ENCODE peak calls at places on chromosomes 11 and 22, in four cellular contexts. One of them, this sample, is unnamed.

GRCh38 chr11:75655619-75656018 is 13.2 kb downstream of the MAP6 start:
- DNase-seq in vagina: no peak
- DNase-seq in A549: no peak
- DNase-seq in adrenal gland: no peak
- DNase-seq in this sample: no peak

GRCh38 chr11:122246885-122247284 is 130.9 kb upstream of the BLID start:
- DNase-seq in adrenal gland: no peak
- DNase-seq in A549: no peak
- DNase-seq in vagina: no peak
- DNase-seq in this sample: no peak

GRCh38 chr11:132106336-132106982 is 736.0 kb downstream of the NTM start:
- DNase-seq in adrenal gland: no peak
- DNase-seq in vagina: no peak
- DNase-seq in A549: no peak
- DNase-seq in this sample: no peak

GRCh38 chr11:75246006-75246672 is 5.6 kb downstream of the TPBGL start:
- DNase-seq in A549: no peak
- DNase-seq in vagina: no peak
- DNase-seq in adrenal gland: no peak
- DNase-seq in this sample: no peak

GRCh38 chr11:62104816-62105610 is 18.8 kb upstream of the INCENP start:
- DNase-seq in vagina: no peak
- DNase-seq in adrenal gland: no peak
- DNase-seq in A549: no peak
- DNase-seq in this sample: no peak

GRCh38 chr11:280762-281485 is 2.7 kb downstream of the NLRP6 start:
- DNase-seq in A549: peak
- DNase-seq in vagina: no peak
- DNase-seq in adrenal gland: no peak
- DNase-seq in this sample: no peak

GRCh38 chr22:28989035-28989464 is 72.6 kb downstream of the C22orf31 start:
- DNase-seq in vagina: no peak
- DNase-seq in adrenal gland: no peak
- DNase-seq in A549: no peak
- DNase-seq in this sample: no peak

GRCh38 chr11:27390959-27391326 is 27.9 kb upstream of the CCDC34 start:
- DNase-seq in A549: no peak
- DNase-seq in vagina: no peak
- DNase-seq in adrenal gland: no peak
- DNase-seq in this sample: no peak

GRCh38 chr11:1207451-1208360 is 15.2 kb upstream of the MUC5B start:
- DNase-seq in A549: no peak
- DNase-seq in adrenal gland: peak
- DNase-seq in vagina: no peak
- DNase-seq in this sample: no peak

GRCh38 chr11:130400793-130401483 is 27.5 kb downstream of the ADAMTS8 start:
- DNase-seq in adrenal gland: no peak
- DNase-seq in A549: no peak
- DNase-seq in vagina: no peak
- DNase-seq in this sample: no peak

GRCh38 chr11:315051-315481 is 1.2 kb downstream of the IFITM1 start:
- DNase-seq in vagina: no peak
- DNase-seq in A549: no peak
- DNase-seq in adrenal gland: no peak
- DNase-seq in this sample: no peak

GRCh38 chr22:19631899-19632670 is 82.2 kb upstream of the SEPTIN5 start:
- DNase-seq in vagina: no peak
- DNase-seq in adrenal gland: no peak
- DNase-seq in A549: peak
- DNase-seq in this sample: no peak

GRCh38 chr11:11836676-11837231 is 5.0 kb upstream of the USP47 start:
- DNase-seq in vagina: no peak
- DNase-seq in A549: no peak
- DNase-seq in adrenal gland: no peak
- DNase-seq in this sample: no peak

GRCh38 chr11:27698872-27699241 is 1.4 kb downstream of the BDNF start:
- DNase-seq in adrenal gland: peak
- DNase-seq in vagina: no peak
- DNase-seq in A549: peak
- DNase-seq in this sample: peak

GRCh38 chr22:42277988-42278776 is 7.7 kb upstream of the TCF20 start:
- DNase-seq in vagina: no peak
- DNase-seq in adrenal gland: no peak
- DNase-seq in A549: no peak
- DNase-seq in this sample: no peak

GRCh38 chr11:31655483-31655882 is 145.9 kb downstream of the ELP4 start:
- DNase-seq in vagina: no peak
- DNase-seq in adrenal gland: no peak
- DNase-seq in A549: peak
- DNase-seq in this sample: no peak

GRCh38 chr11:128881221-128881620 is 9.9 kb upstream of the KCNJ5 start:
- DNase-seq in vagina: no peak
- DNase-seq in adrenal gland: no peak
- DNase-seq in A549: no peak
- DNase-seq in this sample: no peak

GRCh38 chr11:116454951-116455350 is 317.8 kb downstream of the BUD13 start:
- DNase-seq in A549: no peak
- DNase-seq in vagina: no peak
- DNase-seq in adrenal gland: no peak
- DNase-seq in this sample: no peak

GRCh38 chr11:10893713-10894112 is 35.9 kb upstream of the ZBED5 start:
- DNase-seq in vagina: no peak
- DNase-seq in adrenal gland: no peak
- DNase-seq in A549: peak
- DNase-seq in this sample: no peak

GRCh38 chr11:8354622-8355417 is 91.1 kb upstream of the LMO1 start:
- DNase-seq in A549: peak
- DNase-seq in adrenal gland: no peak
- DNase-seq in vagina: no peak
- DNase-seq in this sample: no peak

GRCh38 chr11:100902454-100903141 is 215.5 kb downstream of the ARHGAP42 start:
- DNase-seq in adrenal gland: no peak
- DNase-seq in vagina: no peak
- DNase-seq in A549: no peak
- DNase-seq in this sample: no peak

GRCh38 chr11:102276302-102277182 is 40.7 kb upstream of the BIRC3 start:
- DNase-seq in vagina: peak
- DNase-seq in A549: no peak
- DNase-seq in adrenal gland: no peak
- DNase-seq in this sample: no peak

GRCh38 chr11:117688255-117688797 is 108.7 kb downstream of the DSCAML1 start:
- DNase-seq in A549: no peak
- DNase-seq in adrenal gland: no peak
- DNase-seq in vagina: no peak
- DNase-seq in this sample: no peak

GRCh38 chr22:36409911-36410756 is 22.4 kb upstream of the MYH9 start:
- DNase-seq in A549: no peak
- DNase-seq in adrenal gland: peak
- DNase-seq in vagina: no peak
- DNase-seq in this sample: no peak

GRCh38 chr11:35735903-35736302 is 73.3 kb downstream of the TRIM44 start:
- DNase-seq in A549: no peak
- DNase-seq in adrenal gland: no peak
- DNase-seq in vagina: no peak
- DNase-seq in this sample: no peak

GRCh38 chr11:117871160-117871559 is 5.3 kb downstream of the FXYD6 start:
- DNase-seq in A549: no peak
- DNase-seq in adrenal gland: no peak
- DNase-seq in vagina: peak
- DNase-seq in this sample: no peak

GRCh38 chr11:73059915-73060314 is 82.2 kb downstream of the FCHSD2 start:
- DNase-seq in vagina: no peak
- DNase-seq in adrenal gland: no peak
- DNase-seq in A549: no peak
- DNase-seq in this sample: no peak

GRCh38 chr11:74057251-74058151 is 48.6 kb upstream of the UCP3 start:
- DNase-seq in adrenal gland: no peak
- DNase-seq in A549: no peak
- DNase-seq in vagina: no peak
- DNase-seq in this sample: peak

GRCh38 chr11:83990160-83990733 is 704.1 kb upstream of the CCDC90B start:
- DNase-seq in vagina: no peak
- DNase-seq in adrenal gland: no peak
- DNase-seq in A549: no peak
- DNase-seq in this sample: no peak

GRCh38 chr22:28948404-28948803 is 65.0 kb downstream of the ZNRF3 start:
- DNase-seq in adrenal gland: no peak
- DNase-seq in vagina: no peak
- DNase-seq in A549: no peak
- DNase-seq in this sample: no peak

GRCh38 chr11:100098560-100098959 is 588.5 kb upstream of the ARHGAP42 start:
- DNase-seq in A549: no peak
- DNase-seq in adrenal gland: no peak
- DNase-seq in vagina: no peak
- DNase-seq in this sample: no peak

GRCh38 chr11:99973993-99974392 is 713.1 kb upstream of the ARHGAP42 start:
- DNase-seq in adrenal gland: no peak
- DNase-seq in vagina: no peak
- DNase-seq in A549: peak
- DNase-seq in this sample: no peak

DNA sequence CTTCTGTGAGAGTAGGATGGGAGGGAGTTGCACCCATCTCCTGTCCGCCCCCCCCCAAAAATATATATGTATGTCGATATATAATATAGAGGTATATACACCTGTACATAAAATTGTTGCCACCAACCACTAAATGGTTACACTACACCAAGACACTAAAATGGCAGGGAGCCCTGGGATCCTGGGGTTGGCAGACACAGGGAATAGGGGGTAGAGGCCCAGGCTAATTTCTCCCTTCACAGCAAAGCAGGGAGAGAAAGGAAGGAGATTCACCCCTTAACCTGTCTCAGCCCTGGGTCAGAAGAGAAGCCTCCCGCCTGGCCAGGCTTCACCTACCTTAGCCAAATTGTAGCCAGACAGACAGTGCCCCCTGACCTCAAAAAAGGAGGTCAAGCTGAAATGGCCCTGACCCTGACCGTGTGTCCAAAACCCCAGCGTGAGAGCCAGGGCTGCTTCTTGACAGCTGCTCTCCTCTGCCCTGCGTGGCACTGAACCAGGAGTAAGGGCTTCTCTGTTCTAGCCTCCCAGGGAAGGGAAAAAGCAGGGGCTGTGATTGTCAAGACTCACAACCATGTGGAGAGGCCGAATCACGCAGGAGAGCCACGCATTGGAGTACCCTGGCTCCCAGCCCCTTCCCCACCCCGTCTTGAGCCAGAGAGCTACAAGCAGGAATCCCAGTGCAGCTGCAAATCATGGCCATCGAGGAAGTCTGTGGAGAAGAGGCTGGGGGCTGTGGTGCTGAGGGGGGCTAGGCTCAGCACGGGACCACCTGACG is 40.5 kb downstream of the SGSM3 start:
- DNase-seq in adrenal gland: no peak
- DNase-seq in vagina: no peak
- DNase-seq in A549: no peak
- DNase-seq in this sample: no peak
- TF ChIP-seq POLR2A in adrenal gland: no peak
- TF ChIP-seq POLR2A in vagina: no peak
- TF ChIP-seq POLR2A in A549: no peak
- TF ChIP-seq POLR2A in this sample: no peak

DNA sequence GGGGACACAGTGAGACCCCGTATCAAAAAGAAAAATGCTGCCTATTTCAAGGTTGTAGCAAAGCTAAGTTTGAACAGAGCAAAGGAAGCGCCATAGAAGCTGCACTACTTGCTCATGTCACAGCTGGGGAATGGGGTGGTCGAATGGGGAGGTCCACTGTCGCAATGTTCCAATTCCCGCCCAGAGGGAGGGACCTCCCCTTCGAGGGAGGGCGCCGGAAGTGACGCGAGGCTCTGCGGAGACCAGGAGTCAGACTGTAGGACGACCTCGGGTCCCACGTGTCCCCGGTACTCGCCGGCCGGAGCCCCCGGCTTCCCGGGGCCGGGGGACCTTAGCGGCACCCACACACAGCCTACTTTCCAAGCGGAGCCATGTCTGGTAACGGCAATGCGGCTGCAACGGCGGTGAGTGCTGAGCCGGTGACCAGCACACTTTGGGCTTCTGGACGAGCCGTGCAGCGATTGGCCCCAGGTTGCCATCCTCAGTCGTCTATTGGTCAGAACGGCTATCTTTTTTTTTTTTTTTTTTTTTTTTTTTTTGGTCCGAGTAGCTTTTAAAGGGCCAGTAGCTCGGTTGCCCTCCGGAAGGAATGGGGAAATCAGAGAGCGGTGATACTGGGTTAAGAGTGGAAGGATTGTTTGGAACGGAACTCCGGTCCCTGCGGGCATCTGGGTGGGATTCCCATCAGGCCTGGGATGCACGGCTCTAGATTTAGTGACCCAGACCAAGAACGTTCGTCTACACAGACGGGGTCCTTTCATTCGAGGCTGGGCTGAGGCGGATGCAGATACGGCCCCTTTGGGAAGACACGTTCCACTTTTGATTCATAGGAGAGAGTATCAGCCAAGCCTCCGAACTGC is at the start of gene HMBS:
- DNase-seq in vagina: peak
- DNase-seq in A549: peak
- DNase-seq in adrenal gland: peak
- DNase-seq in this sample: peak
- TF ChIP-seq POLR2A in vagina: no peak
- TF ChIP-seq POLR2A in A549: peak
- TF ChIP-seq POLR2A in adrenal gland: peak
- TF ChIP-seq POLR2A in this sample: peak

GRCh38 chr22:45744442-45744841 is 72.8 kb downstream of the ATXN10 start:
- DNase-seq in adrenal gland: no peak
- DNase-seq in A549: no peak
- DNase-seq in vagina: no peak
- DNase-seq in this sample: no peak

GRCh38 chr22:45740236-45740635 is 68.6 kb downstream of the ATXN10 start:
- DNase-seq in A549: no peak
- DNase-seq in adrenal gland: no peak
- DNase-seq in vagina: no peak
- DNase-seq in this sample: no peak

GRCh38 chr22:45742866-45743450 is 71.3 kb downstream of the ATXN10 start:
- DNase-seq in vagina: no peak
- DNase-seq in adrenal gland: no peak
- DNase-seq in A549: peak
- DNase-seq in this sample: no peak

GRCh38 chr22:45738206-45738605 is 66.6 kb downstream of the ATXN10 start:
- DNase-seq in A549: no peak
- DNase-seq in adrenal gland: no peak
- DNase-seq in vagina: no peak
- DNase-seq in this sample: no peak

GRCh38 chr22:45743687-45744086 is 72.1 kb downstream of the ATXN10 start:
- DNase-seq in vagina: no peak
- DNase-seq in A549: no peak
- DNase-seq in adrenal gland: no peak
- DNase-seq in this sample: no peak
- TF ChIP-seq POLR2A in vagina: no peak
- TF ChIP-seq POLR2A in A549: no peak
- TF ChIP-seq POLR2A in adrenal gland: no peak
- TF ChIP-seq POLR2A in this sample: no peak

DNA sequence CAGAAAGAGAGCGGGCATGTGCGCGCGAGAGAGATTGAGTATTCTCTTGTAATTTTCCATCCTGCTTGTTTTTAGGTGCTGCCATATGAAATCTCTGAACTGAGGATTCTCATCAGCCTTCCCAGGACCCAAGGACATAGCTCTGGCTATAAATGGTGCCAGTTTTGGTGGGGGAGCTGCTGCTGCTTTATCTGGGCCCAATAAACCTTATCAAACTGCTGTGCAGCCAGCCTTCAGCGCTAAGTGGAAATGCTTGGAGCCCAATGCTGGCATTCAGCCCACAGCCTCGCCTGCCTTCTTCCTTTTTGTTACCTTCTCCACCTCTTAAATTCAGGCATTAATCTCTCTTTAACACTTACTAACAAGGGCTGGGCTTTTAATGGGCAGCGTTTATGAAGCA is 2.4 kb upstream of the ZBTB16 start:
- DNase-seq in adrenal gland: no peak
- DNase-seq in A549: no peak
- DNase-seq in vagina: no peak
- DNase-seq in this sample: no peak
- TF ChIP-seq POLR2A in adrenal gland: no peak
- TF ChIP-seq POLR2A in A549: no peak
- TF ChIP-seq POLR2A in vagina: no peak
- TF ChIP-seq POLR2A in this sample: no peak

This sample was measured in H54.